ENCODE peak calls at places on chromosome 14, in six cellular contexts. W is gastrocnemius medialis; T is lower lobe of right lung; Y is CD4-positive, CD25-positive, alpha-beta regulatory T cell; G is IMR-90; B is thoracic aorta. M is an unnamed sample.

GRCh38 chr14:53295985-53296582 is 143.0 kb upstream of the DDHD1 start:
- DNase-seq in W (no peak), T (no peak), Y (no peak), G (peak), B (no peak), M (no peak)

GRCh38 chr14:69955855-69956567 is 76.8 kb downstream of the SMOC1 start:
- DNase-seq in W (no peak), T (no peak), Y (no peak), G (peak), B (no peak), M (no peak)

GRCh38 chr14:99236386-99237133 is 35.4 kb downstream of the BCL11B start:
- DNase-seq in W (no peak), T (no peak), Y (no peak), G (no peak), B (no peak), M (no peak)

GRCh38 chr14:97251423-97252155 is 454.4 kb downstream of the VRK1 start:
- DNase-seq in W (no peak), T (no peak), Y (no peak), G (no peak), B (no peak), M (no peak)

GRCh38 chr14:69138189-69138535 is 14.8 kb downstream of the DCAF5 start:
- DNase-seq in W (no peak), T (no peak), Y (no peak), G (peak), B (no peak), M (no peak)

GRCh38 chr14:68819260-68819691 is 26.4 kb upstream of the ZFP36L1 start:
- DNase-seq in W (no peak), T (no peak), Y (peak), G (peak), B (no peak), M (peak)

GRCh38 chr14:35331605-35332516 is 39.7 kb downstream of the PSMA6 start:
- DNase-seq in W (no peak), T (peak), Y (no peak), G (peak), B (no peak), M (no peak)

GRCh38 chr14:52025310-52025709 is 36.0 kb downstream of the RTRAF start:
- DNase-seq in W (no peak), T (no peak), Y (no peak), G (peak), B (no peak), M (no peak)

GRCh38 chr14:36665887-36666415 is 4.3 kb downstream of the PAX9 start:
- DNase-seq in W (no peak), T (no peak), Y (no peak), G (no peak), B (no peak), M (no peak)

GRCh38 chr14:22555573-22556011 is 33.4 kb downstream of the DAD1 start:
- DNase-seq in W (no peak), T (no peak), Y (peak), G (peak), B (no peak), M (no peak)

GRCh38 chr14:51546099-51546498 is 105.6 kb upstream of the FRMD6 start:
- DNase-seq in W (no peak), T (no peak), Y (no peak), G (no peak), B (no peak), M (no peak)

GRCh38 chr14:105334383-105335230 is 20.1 kb downstream of the PACS2 start:
- DNase-seq in W (no peak), T (no peak), Y (no peak), G (no peak), B (no peak), M (no peak)

GRCh38 chr14:74583689-74584434 is 28.2 kb downstream of the LTBP2 start:
- DNase-seq in W (no peak), T (no peak), Y (no peak), G (peak), B (no peak), M (no peak)

GRCh38 chr14:51552768-51553426 is 98.8 kb upstream of the FRMD6 start:
- DNase-seq in W (no peak), T (no peak), Y (no peak), G (no peak), B (no peak), M (no peak)

GRCh38 chr14:77133718-77134338 is 7.8 kb downstream of the ZDHHC22 start:
- DNase-seq in W (no peak), T (peak), Y (peak), G (peak), B (no peak), M (no peak)

GRCh38 chr14:34214961-34215360 is 247.1 kb downstream of the SPTSSA start:
- DNase-seq in W (no peak), T (no peak), Y (no peak), G (no peak), B (no peak), M (no peak)

GRCh38 chr14:68421116-68421515 is 371.8 kb downstream of the ZFP36L1 start:
- DNase-seq in W (no peak), T (no peak), Y (no peak), G (no peak), B (no peak), M (no peak)

GRCh38 chr14:101554991-101555668 is 6.2 kb upstream of the DIO3 start:
- DNase-seq in W (no peak), T (no peak), Y (no peak), G (no peak), B (no peak), M (no peak)

GRCh38 chr14:23077962-23078361 is 17.0 kb downstream of the ACIN1 start:
- DNase-seq in W (no peak), T (no peak), Y (no peak), G (no peak), B (no peak), M (no peak)

GRCh38 chr14:24398298-24398942 is 383 bp upstream of the NYNRIN start:
- DNase-seq in W (no peak), T (no peak), Y (no peak), G (no peak), B (no peak), M (no peak)

GRCh38 chr14:21384494-21384851 is 654 bp upstream of the SUPT16H start:
- DNase-seq in W (no peak), T (no peak), Y (no peak), G (no peak), B (no peak), M (no peak)

GRCh38 chr14:21382886-21383847 is 652 bp downstream of the SUPT16H start:
- DNase-seq in W (peak), T (peak), Y (peak), G (peak), B (no peak), M (no peak)

GRCh38 chr14:21383848-21384493 is at the start of gene SUPT16H:
- DNase-seq in W (peak), T (peak), Y (peak), G (peak), B (peak), M (peak)

GRCh38 chr14:21382095-21382494 is 1.7 kb downstream of the SUPT16H start:
- DNase-seq in W (no peak), T (no peak), Y (no peak), G (no peak), B (no peak), M (no peak)

GRCh38 chr14:21385170-21385904 is 1.5 kb upstream of the SUPT16H start:
- DNase-seq in W (no peak), T (no peak), Y (no peak), G (no peak), B (no peak), M (no peak)
- H3K27ac ChIP-seq in W (peak), T (peak), Y (peak), G (no peak), B (peak), M (peak)

DNA sequence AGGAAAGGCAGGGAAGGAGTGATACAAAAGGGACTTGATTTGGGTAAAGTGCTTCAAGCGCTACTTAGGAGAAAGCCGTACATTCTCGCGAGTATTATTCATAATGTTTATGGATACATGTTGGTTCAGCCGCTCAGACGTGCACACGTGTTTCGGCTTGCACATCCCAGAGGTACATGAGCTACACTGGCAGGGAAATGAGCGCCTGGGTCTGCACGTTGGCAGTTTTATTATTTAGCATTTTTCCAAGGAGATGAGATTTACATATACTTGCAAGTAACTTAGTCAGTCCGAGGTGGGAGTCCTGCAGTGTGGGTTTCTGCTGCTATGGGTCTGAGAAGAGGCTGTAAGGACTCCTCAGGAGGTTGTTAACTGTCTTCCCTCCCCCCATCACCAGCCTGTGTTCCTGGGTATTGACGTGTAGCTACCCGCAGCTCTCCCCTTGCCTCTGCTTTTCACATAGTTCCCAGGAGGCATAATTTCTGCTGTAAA is 1.5 kb downstream of the PRKCH start:
- DNase-seq in W (no peak), T (peak), Y (no peak), G (peak), B (no peak), M (no peak)
- H3K27ac ChIP-seq in W (peak), T (peak), Y (peak), G (no peak), B (no peak), M (peak)

GRCh38 chr14:100417466-100417865 is 94.3 kb downstream of the SLC25A47 start:
- DNase-seq in W (peak), T (no peak), Y (no peak), G (peak), B (no peak), M (peak)
- H3K27ac ChIP-seq in W (no peak), T (no peak), Y (no peak), G (peak), B (no peak), M (no peak)

GRCh38 chr14:79608426-79608825 is 602.9 kb downstream of the DIO2 start:
- DNase-seq in W (no peak), T (no peak), Y (no peak), G (no peak), B (no peak), M (no peak)
- H3K27ac ChIP-seq in W (no peak), T (no peak), Y (no peak), G (no peak), B (no peak), M (no peak)

DNA sequence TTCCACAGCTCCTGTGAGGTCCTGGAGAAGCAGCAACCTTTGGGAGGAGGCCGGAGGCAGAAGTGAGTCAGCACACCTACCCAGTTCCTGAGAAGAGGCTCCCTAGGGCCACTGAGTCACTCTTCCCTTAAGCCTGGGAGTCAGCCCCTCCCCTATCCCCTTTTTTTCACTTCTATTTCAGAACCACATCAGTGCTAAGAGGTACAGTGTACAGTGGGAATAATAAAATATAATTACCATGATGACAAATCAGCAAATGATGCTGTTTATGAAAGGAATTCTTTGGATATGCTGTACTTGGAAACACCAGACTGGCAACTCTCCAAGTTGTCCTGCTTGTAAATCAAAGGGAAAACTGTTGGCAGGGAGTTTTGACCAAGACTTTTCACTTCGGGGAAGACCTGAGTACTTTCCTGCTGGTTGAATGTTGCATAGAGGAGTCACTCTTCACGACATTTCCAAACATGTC is 7.8 kb upstream of the TBPL2 start:
- DNase-seq in W (no peak), T (no peak), Y (no peak), G (peak), B (peak), M (no peak)
- H3K27ac ChIP-seq in W (no peak), T (no peak), Y (no peak), G (peak), B (no peak), M (no peak)

GRCh38 chr14:20686386-20687143 is 2.0 kb upstream of the ANG start:
- DNase-seq in W (no peak), T (no peak), Y (no peak), G (no peak), B (no peak), M (no peak)

GRCh38 chr14:20683125-20683895 is 1.1 kb upstream of the RNASE4 start:
- DNase-seq in W (peak), T (peak), Y (peak), G (peak), B (peak), M (peak)

GRCh38 chr14:20683896-20684661 is at the start of gene RNASE4:
- DNase-seq in W (peak), T (peak), Y (peak), G (peak), B (peak), M (peak)

GRCh38 chr14:20682435-20683124 is 1.8 kb upstream of the RNASE4 start:
- DNase-seq in W (peak), T (peak), Y (peak), G (peak), B (peak), M (peak)

DNA sequence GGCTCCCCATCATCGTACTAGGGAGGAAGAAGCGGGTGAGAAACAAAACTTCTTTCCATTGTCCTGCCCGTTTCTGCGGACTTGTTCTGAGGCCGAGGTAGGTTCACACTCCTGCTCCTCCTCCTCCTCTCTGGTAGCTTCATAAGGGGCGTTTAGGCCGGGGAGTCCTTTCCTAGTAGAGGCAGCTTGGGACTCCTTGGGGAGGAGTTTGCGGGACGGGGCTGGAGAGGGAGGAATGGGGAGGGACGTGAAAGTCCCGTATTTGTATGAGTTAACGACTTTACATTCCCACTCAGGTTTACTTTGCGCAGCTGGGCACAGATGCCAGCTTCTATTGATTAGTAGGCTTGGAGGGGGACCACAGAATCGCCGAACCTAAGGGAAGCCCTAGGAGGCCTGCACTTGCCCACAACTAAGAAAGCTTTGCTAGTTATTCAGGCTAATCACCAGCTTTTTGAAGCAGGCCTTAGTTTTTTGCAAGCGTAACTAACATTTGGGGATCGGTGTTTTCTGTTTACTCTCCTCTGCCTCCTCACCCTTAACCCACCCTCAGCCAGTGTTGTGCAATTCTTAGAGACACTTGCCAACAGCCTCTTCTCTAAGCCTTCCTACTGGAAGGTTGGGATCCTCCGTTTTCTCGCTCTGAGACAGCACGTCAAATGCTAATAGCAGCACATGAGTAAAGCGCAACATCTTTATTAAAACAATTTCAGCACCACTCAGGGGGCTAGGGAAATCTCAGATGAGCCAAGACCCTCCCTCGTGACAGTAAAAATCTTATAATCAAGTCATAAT is 499 bp downstream of the RNASE4 start:
- DNase-seq in W (peak), T (no peak), Y (no peak), G (peak), B (no peak), M (peak)
- H3K27ac ChIP-seq in W (peak), T (peak), Y (peak), G (peak), B (peak), M (peak)

GRCh38 chr14:93744176-93744575 is 44.1 kb downstream of the PRIMA1 start:
- DNase-seq in W (no peak), T (no peak), Y (no peak), G (no peak), B (no peak), M (no peak)

GRCh38 chr14:93742761-93743160 is 45.5 kb downstream of the PRIMA1 start:
- DNase-seq in W (no peak), T (no peak), Y (no peak), G (no peak), B (no peak), M (peak)

GRCh38 chr14:93743270-93744060 is 44.8 kb downstream of the PRIMA1 start:
- DNase-seq in W (no peak), T (no peak), Y (no peak), G (no peak), B (no peak), M (no peak)

GRCh38 chr14:93745603-93746273 is 42.5 kb downstream of the PRIMA1 start:
- DNase-seq in W (no peak), T (no peak), Y (no peak), G (no peak), B (no peak), M (no peak)

GRCh38 chr14:93744876-93745275 is 43.4 kb downstream of the PRIMA1 start:
- DNase-seq in W (no peak), T (no peak), Y (no peak), G (no peak), B (no peak), M (no peak)
- H3K27ac ChIP-seq in W (no peak), T (no peak), Y (no peak), G (no peak), B (no peak), M (no peak)

GRCh38 chr14:90045608-90046007 is 16.2 kb upstream of the KCNK13 start:
- DNase-seq in W (no peak), T (no peak), Y (no peak), G (no peak), B (no peak), M (no peak)
- H3K27ac ChIP-seq in W (no peak), T (no peak), Y (no peak), G (no peak), B (no peak), M (no peak)

GRCh38 chr14:73026845-73027542 is at the start of gene ZFYVE1:
- DNase-seq in W (peak), T (peak), Y (peak), G (peak), B (peak), M (peak)
- H3K27ac ChIP-seq in W (peak), T (peak), Y (peak), G (peak), B (peak), M (peak)